ENCODE peak calls at places on chromosomes 7 and 10, in five cellular contexts. U, P, A, Z and C are unnamed samples. For H3K4me1, the result is how much of the 10 kb centered on the place peaks cover.

GRCh38 chr10:47288916-47289495 is 11.0 kb upstream of the GDF10 start:
- DNase-seq in U (no peak), P (no peak), A (no peak), Z (no peak), C (no peak)

GRCh38 chr10:122050316-122050715 is 61.4 kb downstream of the TACC2 start:
- DNase-seq in U (no peak), P (no peak), A (no peak), Z (no peak), C (peak)

GRCh38 chr7:26792573-26792972 is 71.8 kb downstream of the SKAP2 start:
- DNase-seq in U (no peak), P (no peak), A (no peak), Z (no peak), C (no peak)

GRCh38 chr10:127303746-127304145 is 107.4 kb upstream of the INSYN2A start:
- DNase-seq in U (no peak), P (no peak), A (no peak), Z (no peak), C (no peak)

GRCh38 chr7:138400400-138400886 is 59.6 kb upstream of the TRIM24 start:
- DNase-seq in U (no peak), P (no peak), A (no peak), Z (no peak), C (no peak)

GRCh38 chr7:6533893-6534804 is 17.1 kb downstream of the GRID2IP start:
- DNase-seq in U (no peak), P (no peak), A (no peak), Z (no peak), C (peak)

GRCh38 chr10:113539789-113540188 is 13.1 kb upstream of the HABP2 start:
- DNase-seq in U (peak), P (no peak), A (peak), Z (peak), C (peak)

GRCh38 chr10:78407009-78407711 is 373.5 kb downstream of the RPS24 start:
- DNase-seq in U (peak), P (peak), A (peak), Z (peak), C (peak)

GRCh38 chr10:52566471-52567246 is 205.9 kb downstream of the MBL2 start:
- DNase-seq in U (no peak), P (peak), A (peak), Z (peak), C (no peak)

GRCh38 chr10:114337510-114338462 is 66.5 kb downstream of the AFAP1L2 start:
- DNase-seq in U (no peak), P (no peak), A (no peak), Z (no peak), C (no peak)

GRCh38 chr7:135653285-135654080 is 8.8 kb upstream of the STMP1 start:
- DNase-seq in U (no peak), P (peak), A (no peak), Z (no peak), C (no peak)

GRCh38 chr7:92847305-92847704 is 10.9 kb upstream of the CDK6 start:
- DNase-seq in U (no peak), P (no peak), A (no peak), Z (no peak), C (no peak)

GRCh38 chr7:71976670-71977069 is 435.5 kb downstream of the CALN1 start:
- DNase-seq in U (no peak), P (no peak), A (no peak), Z (no peak), C (no peak)

GRCh38 chr7:47485640-47486435 is 96.1 kb downstream of the TNS3 start:
- DNase-seq in U (no peak), P (no peak), A (peak), Z (peak), C (no peak)

GRCh38 chr10:12707461-12708185 is 293.9 kb downstream of the CCDC3 start:
- DNase-seq in U (no peak), P (peak), A (peak), Z (peak), C (no peak)

GRCh38 chr10:73076361-73077183 is 20.1 kb downstream of the P4HA1 start:
- DNase-seq in U (no peak), P (no peak), A (peak), Z (peak), C (no peak)

GRCh38 chr7:521221-522070 is 1.8 kb upstream of the PDGFA start:
- DNase-seq in U (no peak), P (peak), A (no peak), Z (peak), C (peak)

GRCh38 chr7:158863611-158864506 is 7.5 kb downstream of the DYNC2I1 start:
- DNase-seq in U (peak), P (peak), A (peak), Z (peak), C (peak)

GRCh38 chr10:113444766-113445365 is 108.0 kb upstream of the HABP2 start:
- DNase-seq in U (no peak), P (no peak), A (no peak), Z (no peak), C (no peak)

GRCh38 chr10:91048380-91048779 is 127.5 kb upstream of the ANKRD1 start:
- DNase-seq in U (no peak), P (no peak), A (no peak), Z (no peak), C (no peak)

GRCh38 chr10:91050371-91051034 is 129.6 kb upstream of the ANKRD1 start:
- DNase-seq in U (no peak), P (no peak), A (no peak), Z (no peak), C (no peak)

GRCh38 chr10:91046891-91047290 is 126.0 kb upstream of the ANKRD1 start:
- DNase-seq in U (no peak), P (no peak), A (peak), Z (no peak), C (no peak)

GRCh38 chr10:91051834-91052233 is 130.9 kb upstream of the ANKRD1 start:
- DNase-seq in U (no peak), P (no peak), A (peak), Z (no peak), C (peak)

GRCh38 chr10:91049961-91050360 is 129.1 kb upstream of the ANKRD1 start:
- DNase-seq in U (no peak), P (no peak), A (no peak), Z (no peak), C (no peak)
- H3K4me1 ChIP-seq in U (under half), P (under half), A (under half), Z (under half), C (under half)

GRCh38 chr10:79411546-79412495 is 33.6 kb downstream of the ZCCHC24 start:
- DNase-seq in U (peak), P (no peak), A (no peak), Z (no peak), C (no peak)

GRCh38 chr10:79410315-79411094 is 34.9 kb downstream of the ZCCHC24 start:
- DNase-seq in U (peak), P (no peak), A (no peak), Z (no peak), C (peak)

GRCh38 chr10:79413196-79413595 is 32.2 kb downstream of the ZCCHC24 start:
- DNase-seq in U (peak), P (no peak), A (no peak), Z (peak), C (no peak)

GRCh38 chr10:79414714-79415113 is 30.7 kb downstream of the ZCCHC24 start:
- DNase-seq in U (peak), P (no peak), A (no peak), Z (no peak), C (no peak)

DNA sequence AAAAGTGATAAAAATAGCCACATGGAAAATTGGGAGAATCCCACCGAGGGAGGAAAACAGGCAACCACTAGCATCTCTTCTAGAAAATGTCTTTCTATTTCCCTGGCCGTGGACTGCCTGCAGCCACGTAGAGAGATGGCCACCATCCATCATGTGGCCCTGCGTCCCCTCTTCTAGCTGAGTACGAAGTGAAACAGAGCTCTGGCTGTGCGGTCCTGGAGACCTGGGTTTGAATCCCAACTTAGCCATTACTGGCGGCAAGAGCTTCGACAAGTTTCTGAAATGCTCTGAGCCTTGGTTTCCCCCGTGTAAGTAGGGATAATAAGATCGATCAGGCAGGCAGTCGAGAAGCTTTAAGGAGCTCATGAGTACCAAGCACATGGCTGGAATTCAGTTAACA is 32.9 kb downstream of the ZCCHC24 start:
- DNase-seq in U (peak), P (no peak), A (no peak), Z (no peak), C (peak)
- TF ChIP-seq CTCF in U (no peak), P (no peak), A (no peak), Z (no peak), C (no peak)

GRCh38 chr10:124285587-124286527 is 132.9 kb downstream of the OAT start:
- DNase-seq in U (peak), P (no peak), A (peak), Z (no peak), C (no peak)

GRCh38 chr10:124287791-124288190 is 130.9 kb downstream of the OAT start:
- DNase-seq in U (peak), P (no peak), A (no peak), Z (no peak), C (no peak)

GRCh38 chr10:124286621-124287020 is 132.1 kb downstream of the OAT start:
- DNase-seq in U (no peak), P (no peak), A (no peak), Z (no peak), C (no peak)

GRCh38 chr10:124288928-124289921 is 129.5 kb downstream of the OAT start:
- DNase-seq in U (peak), P (no peak), A (no peak), Z (no peak), C (no peak)

GRCh38 chr10:124287071-124287685 is 131.5 kb downstream of the OAT start:
- DNase-seq in U (peak), P (no peak), A (no peak), Z (no peak), C (no peak)
- H3K4me1 ChIP-seq in U (under half), P (under half), A (under half), Z (under half), C (under half)

GRCh38 chr7:55128693-55129394 is 110.0 kb downstream of the EGFR start:
- DNase-seq in U (peak), P (no peak), A (peak), Z (no peak), C (no peak)

GRCh38 chr7:55127622-55128081 is 108.8 kb downstream of the EGFR start:
- DNase-seq in U (no peak), P (peak), A (peak), Z (peak), C (peak)

GRCh38 chr7:55127135-55127551 is 108.3 kb downstream of the EGFR start:
- DNase-seq in U (no peak), P (no peak), A (no peak), Z (no peak), C (no peak)

GRCh38 chr7:55122263-55122662 is 103.4 kb downstream of the EGFR start:
- DNase-seq in U (peak), P (no peak), A (no peak), Z (no peak), C (no peak)

DNA sequence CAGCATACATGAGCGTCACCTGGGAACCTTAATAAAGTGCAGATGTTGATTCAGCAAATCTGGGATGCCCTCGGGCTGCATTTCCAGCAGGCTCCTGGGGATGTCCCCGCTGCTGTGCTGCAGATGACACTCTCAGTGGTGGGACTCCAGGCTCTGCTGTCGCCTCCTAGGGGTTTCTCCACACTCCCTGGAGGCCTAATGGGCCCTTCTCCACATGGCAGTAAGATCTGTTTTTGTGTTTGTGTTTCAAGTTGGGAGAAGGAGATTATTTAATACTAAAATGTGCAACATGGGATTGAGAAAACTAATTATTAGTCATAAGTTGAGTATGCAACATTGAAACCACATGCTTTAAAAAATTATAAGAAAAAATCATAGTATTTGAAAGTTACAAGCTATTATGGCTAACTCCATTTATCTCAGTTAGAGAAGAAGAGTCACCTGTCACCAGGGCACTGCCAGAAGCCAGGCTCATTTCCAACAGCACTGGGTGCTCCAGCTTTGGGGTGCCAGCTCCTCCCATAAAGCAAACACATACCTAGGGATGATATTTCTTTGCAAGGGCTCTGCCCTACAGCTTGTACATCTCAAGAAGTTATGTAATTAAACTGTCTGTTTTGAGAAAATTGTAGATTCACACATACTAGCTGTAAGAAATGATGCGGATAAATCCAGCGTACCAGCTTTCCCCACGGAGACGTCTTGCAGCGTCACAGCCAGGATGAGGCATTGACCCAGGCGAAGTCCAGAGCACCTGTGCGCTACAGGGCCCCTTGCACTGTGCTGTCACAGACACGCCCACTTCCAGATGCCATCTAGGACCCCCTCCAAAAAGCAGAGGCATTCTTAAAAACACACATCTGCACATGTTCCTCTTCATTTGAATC is 106.4 kb downstream of the EGFR start:
- DNase-seq in U (peak), P (peak), A (peak), Z (no peak), C (no peak)
- TF ChIP-seq CTCF in U (no peak), P (peak), A (no peak), Z (peak), C (no peak)

DNA sequence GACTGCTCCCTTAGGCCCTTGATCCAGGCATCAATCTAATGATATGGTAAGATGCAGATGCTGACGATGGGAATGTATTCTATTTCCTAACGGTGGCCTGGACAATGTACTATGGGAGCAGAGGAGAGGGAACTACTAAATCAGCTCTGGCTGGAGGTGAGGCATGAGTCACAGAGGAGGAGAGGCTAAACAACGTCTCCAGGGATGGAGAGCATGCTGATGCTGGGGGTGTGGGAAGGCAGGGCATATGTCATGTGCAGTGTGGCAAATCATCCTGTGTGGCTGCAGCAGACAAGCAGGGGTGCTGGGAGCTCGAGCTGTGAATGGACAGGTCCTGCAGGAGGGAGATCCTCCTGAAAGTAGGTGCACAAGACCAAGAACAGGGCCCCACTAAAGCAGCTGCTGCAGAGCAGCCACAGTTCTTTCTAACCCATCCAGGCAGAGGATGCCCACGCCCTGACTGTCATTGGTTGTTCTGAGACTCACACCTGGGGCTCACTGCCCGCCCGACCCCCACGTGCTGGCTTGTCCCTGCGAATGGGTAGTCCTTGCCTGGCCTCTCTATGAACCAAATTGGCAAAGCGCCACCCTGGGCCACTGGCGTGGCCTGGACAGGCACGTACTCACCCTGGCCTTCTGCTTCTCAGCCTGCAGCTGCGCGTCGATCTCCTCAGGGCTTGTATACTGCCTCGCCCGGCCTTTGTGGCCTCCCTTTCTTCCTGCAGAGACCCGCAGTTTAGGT is 4.0 kb downstream of the PDAP1 start:
- DNase-seq in U (no peak), P (no peak), A (no peak), Z (no peak), C (no peak)
- H3K4me1 ChIP-seq in U (under half), P (under half), A (under half), Z (under half), C (under half)

GRCh38 chr7:112383671-112384417 is 66.4 kb upstream of the IFRD1 start:
- DNase-seq in U (no peak), P (no peak), A (peak), Z (peak), C (no peak)
- TF ChIP-seq CTCF in U (no peak), P (peak), A (no peak), Z (peak), C (no peak)

GRCh38 chr7:22566592-22566991 is 66.6 kb upstream of the STEAP1B start:
- DNase-seq in U (no peak), P (no peak), A (no peak), Z (no peak), C (no peak)

GRCh38 chr7:22564511-22565045 is 64.6 kb upstream of the STEAP1B start:
- DNase-seq in U (peak), P (no peak), A (peak), Z (peak), C (no peak)

GRCh38 chr7:22566176-22566575 is 66.2 kb upstream of the STEAP1B start:
- DNase-seq in U (no peak), P (no peak), A (no peak), Z (no peak), C (peak)

GRCh38 chr7:22563621-22564241 is 63.7 kb upstream of the STEAP1B start:
- DNase-seq in U (no peak), P (no peak), A (no peak), Z (peak), C (no peak)

GRCh38 chr7:22565315-22565811 is 65.4 kb upstream of the STEAP1B start:
- DNase-seq in U (no peak), P (no peak), A (peak), Z (peak), C (no peak)
- H3K4me1 ChIP-seq in U (under half), P (under half), A (under half), Z (half or more), C (under half)

DNA sequence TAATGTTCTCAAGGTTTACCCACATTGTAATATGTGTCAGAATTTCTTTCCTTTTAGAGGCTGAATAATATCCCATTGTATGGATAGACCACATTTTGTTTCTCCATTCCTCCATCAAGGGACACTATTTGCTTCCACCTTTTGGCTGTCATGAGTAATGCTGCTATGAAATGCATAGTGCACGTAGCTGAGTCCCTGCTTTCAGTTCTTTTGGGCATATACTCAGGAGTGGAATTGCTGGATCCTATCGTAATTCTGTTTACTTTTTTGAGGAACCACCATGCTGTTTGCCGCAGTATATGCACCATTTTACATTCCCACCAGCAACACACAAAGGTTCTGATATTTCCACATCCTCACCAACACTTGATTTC is 60.0 kb downstream of the PRF1 start:
- DNase-seq in U (no peak), P (no peak), A (peak), Z (peak), C (no peak)
- TF ChIP-seq CTCF in U (no peak), P (peak), A (peak), Z (peak), C (no peak)

GRCh38 chr7:36288501-36288900 is 101.2 kb upstream of the ANLN start:
- DNase-seq in U (no peak), P (no peak), A (no peak), Z (no peak), C (no peak)

GRCh38 chr7:36285276-36285675 is 104.4 kb upstream of the ANLN start:
- DNase-seq in U (peak), P (no peak), A (no peak), Z (no peak), C (no peak)

GRCh38 chr7:36286688-36287087 is 103.0 kb upstream of the ANLN start:
- DNase-seq in U (no peak), P (no peak), A (no peak), Z (no peak), C (no peak)

GRCh38 chr7:36286241-36286640 is 103.4 kb upstream of the ANLN start:
- DNase-seq in U (no peak), P (no peak), A (no peak), Z (no peak), C (no peak)

DNA sequence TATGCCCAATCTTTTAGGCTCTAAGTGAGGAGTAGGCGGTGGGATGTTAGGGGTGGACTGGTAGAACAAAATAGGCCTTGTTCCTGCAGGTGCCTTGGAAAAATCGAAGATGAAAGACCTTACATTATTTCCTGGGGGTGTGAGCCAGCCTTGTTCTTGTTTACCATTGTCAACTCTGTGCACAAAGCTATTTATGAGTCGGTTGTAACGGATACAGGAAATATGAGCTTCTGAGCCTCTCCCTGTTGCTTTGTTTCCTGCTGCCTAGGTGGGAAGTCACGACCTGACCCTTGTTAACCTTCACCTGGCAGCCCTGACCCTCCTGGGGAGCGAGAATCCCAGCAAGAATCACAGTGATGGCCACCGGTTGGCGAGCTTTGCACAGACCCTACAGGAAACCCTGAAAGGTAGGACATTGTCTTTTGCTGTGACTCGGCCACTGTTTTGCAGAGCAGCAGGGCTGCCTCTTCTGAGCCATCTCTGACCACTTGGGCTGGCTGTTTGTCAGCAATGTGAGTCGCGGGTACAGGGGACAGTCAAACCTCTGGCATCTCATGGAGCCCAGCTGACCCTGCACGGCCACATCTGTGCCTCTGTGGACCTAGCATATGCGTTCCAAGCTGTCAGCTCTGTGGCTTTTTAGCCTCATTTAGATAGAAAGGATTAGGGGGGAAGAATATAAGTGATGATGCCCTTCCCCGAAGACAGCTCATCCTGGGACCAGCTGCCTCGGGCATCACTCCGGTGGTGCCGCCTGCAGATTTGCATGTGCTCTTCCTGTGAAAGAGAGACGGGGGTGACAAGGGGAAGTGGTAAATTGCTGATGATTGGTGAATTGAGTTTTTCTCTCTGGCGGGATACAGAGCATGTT is 102.1 kb upstream of the ANLN start:
- DNase-seq in U (peak), P (peak), A (no peak), Z (peak), C (peak)
- H3K4me1 ChIP-seq in U (half or more), P (under half), A (under half), Z (half or more), C (under half)